ENCODE peak calls at places on chromosomes 11 and 22, in four cellular contexts. P is stimulated activated CD4-positive, alpha-beta T cell treated with anti-CD3 and anti-CD28 coated beads, TNF-alpha, amount 100 ng/mL, for 24 hours; D is T-helper 1 cell; Q is neural progenitor cell. G is an unnamed sample.

GRCh38 chr11:3855808-3856491 is 486 bp downstream of the STIM1 start:
- DNase-seq in Q (peak), P (no peak), D (peak), G (peak)

GRCh38 chr11:18394300-18394927 is at the start of gene LDHA:
- DNase-seq in P (peak), Q (peak), D (peak), G (peak)

GRCh38 chr11:62535802-62536201 is 10.8 kb downstream of the AHNAK start:
- DNase-seq in Q (no peak), P (no peak), D (no peak), G (no peak)

GRCh38 chr11:20000393-20001134 is 159.7 kb downstream of the DBX1 start:
- DNase-seq in D (no peak), Q (peak), P (no peak), G (peak)

GRCh38 chr11:108571001-108571400 is 22.6 kb downstream of the EXPH5 start:
- DNase-seq in D (no peak), Q (no peak), P (no peak), G (no peak)

GRCh38 chr22:25582946-25583345 is 18.5 kb downstream of the GRK3 start:
- DNase-seq in Q (no peak), D (no peak), P (no peak), G (no peak)

GRCh38 chr11:70033711-70034070 is 44.4 kb upstream of the ANO1 start:
- DNase-seq in D (no peak), P (no peak), Q (no peak), G (no peak)

GRCh38 chr11:112579282-112579681 is 318.6 kb upstream of the PLET1 start:
- DNase-seq in D (no peak), Q (no peak), P (no peak), G (no peak)

GRCh38 chr11:103699216-103699615 is 337.2 kb upstream of the DDI1 start:
- DNase-seq in P (no peak), Q (no peak), D (no peak), G (no peak)

GRCh38 chr11:126703661-126704060 is 296.9 kb downstream of the KIRREL3 start:
- DNase-seq in D (no peak), Q (no peak), P (no peak), G (peak)

GRCh38 chr11:111347723-111348115 is 31.4 kb downstream of the POU2AF1 start:
- DNase-seq in P (no peak), D (no peak), Q (no peak), G (no peak)

GRCh38 chr11:9146477-9146876 is 55.1 kb upstream of the SCUBE2 start:
- DNase-seq in D (no peak), P (no peak), Q (peak), G (no peak)

GRCh38 chr22:24305260-24305692 is 34.6 kb downstream of the SPECC1L start:
- DNase-seq in P (no peak), D (no peak), Q (no peak), G (no peak)

GRCh38 chr22:32376681-32377080 is 19.0 kb downstream of the RFPL3 start:
- DNase-seq in P (no peak), Q (no peak), D (no peak), G (no peak)

GRCh38 chr11:17218403-17218802 is 10.6 kb upstream of the PIK3C2A start:
- DNase-seq in Q (no peak), P (no peak), D (no peak), G (no peak)

GRCh38 chr11:132627981-132628380 is 904.3 kb downstream of the OPCML start:
- DNase-seq in Q (no peak), P (no peak), D (no peak), G (no peak)

G was measured in ELF-1.